ENCODE peak calls at places on chromosomes 12 and 14, in four cellular contexts. Q, T, K and N are unnamed samples.

GRCh38 chr12:130334937-130335336 is 2.8 kb upstream of the PIWIL1 start:
- DNase-seq in Q (no peak), T (no peak), K (no peak), N (no peak)

GRCh38 chr14:62743569-62743968 is 301.7 kb downstream of the KCNH5 start:
- DNase-seq in Q (no peak), T (no peak), K (no peak), N (no peak)

GRCh38 chr12:25155031-25155576 is 39.9 kb downstream of the DNAI7 start:
- DNase-seq in Q (peak), T (no peak), K (no peak), N (no peak)

GRCh38 chr12:54448344-54448743 is 25.1 kb downstream of the GTSF1 start:
- DNase-seq in Q (no peak), T (no peak), K (no peak), N (no peak)

GRCh38 chr12:52019123-52019770 is 12.5 kb downstream of the TAMALIN start:
- DNase-seq in Q (no peak), T (no peak), K (no peak), N (no peak)

GRCh38 chr14:78010688-78011087 is 159.5 kb upstream of the NRXN3 start:
- DNase-seq in Q (no peak), T (no peak), K (no peak), N (no peak)

GRCh38 chr14:91753501-91754128 is 21.7 kb upstream of the CATSPERB start:
- DNase-seq in Q (peak), T (no peak), K (no peak), N (no peak)

GRCh38 chr12:115024531-115024930 is 340.6 kb upstream of the TBX3 start:
- DNase-seq in Q (no peak), T (no peak), K (no peak), N (no peak)